ENCODE peak calls at places on chromosomes 6 and 20, in four cellular contexts. X, A, O and W are unnamed samples.

GRCh38 chr20:24953204-24953565 is 4.1 kb downstream of the CST7 start:
- DNase-seq in X (no peak), A (no peak), O (no peak), W (no peak)

GRCh38 chr6:19995575-19996257 is 158.5 kb downstream of the ID4 start:
- DNase-seq in X (no peak), A (no peak), O (no peak), W (no peak)

GRCh38 chr6:22412994-22413393 is 116.2 kb upstream of the PRL start:
- DNase-seq in X (no peak), A (no peak), O (no peak), W (no peak)

GRCh38 chr6:1629316-1629715 is 19.6 kb downstream of the FOXC1 start:
- DNase-seq in X (no peak), A (no peak), O (no peak), W (no peak)

GRCh38 chr20:16124911-16125776 is 448.1 kb downstream of the KIF16B start:
- DNase-seq in X (no peak), A (no peak), O (no peak), W (no peak)

GRCh38 chr6:139257821-139258398 is 33.9 kb downstream of the TXLNB start:
- DNase-seq in X (no peak), A (no peak), O (no peak), W (no peak)

GRCh38 chr6:110495949-110496348 is 19.5 kb upstream of the SLC22A16 start:
- DNase-seq in X (no peak), A (no peak), O (no peak), W (no peak)

GRCh38 chr6:53794720-53795253 is at the start of gene LRRC1:
- DNase-seq in X (peak), A (peak), O (peak), W (no peak)

GRCh38 chr6:99026135-99026534 is 78.4 kb upstream of the FBXL4 start:
- DNase-seq in X (no peak), A (no peak), O (no peak), W (no peak)

GRCh38 chr6:111724505-111724904 is 118.8 kb upstream of the TRAF3IP2 start:
- DNase-seq in X (no peak), A (no peak), O (no peak), W (no peak)

GRCh38 chr6:149015877-149016525 is 269.2 kb downstream of the UST start:
- DNase-seq in X (no peak), A (no peak), O (no peak), W (no peak)

GRCh38 chr6:159760602-159761057 is 1.2 kb upstream of the ACAT2 start:
- DNase-seq in X (no peak), A (no peak), O (peak), W (no peak)

GRCh38 chr6:105786890-105787655 is 299.1 kb upstream of the PRDM1 start:
- DNase-seq in X (no peak), A (no peak), O (no peak), W (no peak)

GRCh38 chr6:165848099-165848461 is 185.0 kb upstream of the PDE10A start:
- DNase-seq in X (no peak), A (no peak), O (no peak), W (no peak)

GRCh38 chr20:45782890-45783289 is 8.8 kb downstream of the WFDC3 start:
- DNase-seq in X (no peak), A (no peak), O (no peak), W (no peak)

GRCh38 chr6:39794231-39794630 is 2.1 kb downstream of the DAAM2 start:
- DNase-seq in X (no peak), A (no peak), O (no peak), W (no peak)

GRCh38 chr20:10111144-10111771 is 76.5 kb downstream of the ANKEF1 start:
- DNase-seq in X (no peak), A (no peak), O (no peak), W (no peak)

GRCh38 chr6:72149715-72150114 is 263.4 kb downstream of the RIMS1 start:
- DNase-seq in X (no peak), A (no peak), O (no peak), W (peak)

GRCh38 chr6:108082539-108082938 is 8.0 kb upstream of the OSTM1 start:
- DNase-seq in X (no peak), A (no peak), O (no peak), W (no peak)

GRCh38 chr6:160261991-160262718 is 3.5 kb upstream of the SLC22A2 start:
- DNase-seq in X (no peak), A (peak), O (no peak), W (no peak)

GRCh38 chr20:40816039-40816352 is 127.0 kb upstream of the MAFB start:
- DNase-seq in X (no peak), A (no peak), O (no peak), W (no peak)

GRCh38 chr6:137646506-137646905 is 152.3 kb upstream of the OLIG3 start:
- DNase-seq in X (no peak), A (no peak), O (no peak), W (no peak)

GRCh38 chr6:87747646-87748045 is 45.6 kb upstream of the AKIRIN2 start:
- DNase-seq in X (no peak), A (no peak), O (no peak), W (no peak)

GRCh38 chr6:129859524-129859923 is 1.6 kb downstream of the TMEM244 start:
- DNase-seq in X (no peak), A (no peak), O (no peak), W (no peak)

GRCh38 chr6:147033267-147033666 is 170.9 kb upstream of the STXBP5 start:
- DNase-seq in X (no peak), A (no peak), O (no peak), W (no peak)

GRCh38 chr6:1641391-1641790 is 31.7 kb downstream of the FOXC1 start:
- DNase-seq in X (no peak), A (no peak), O (no peak), W (peak)

GRCh38 chr6:22240025-22240424 is 56.8 kb downstream of the PRL start:
- DNase-seq in X (no peak), A (no peak), O (no peak), W (no peak)

GRCh38 chr20:63641146-63641791 is 12.0 kb downstream of the STMN3 start:
- DNase-seq in X (peak), A (no peak), O (peak), W (no peak)

GRCh38 chr6:28589234-28589951 is 63.7 kb downstream of the GPX5 start:
- DNase-seq in X (no peak), A (peak), O (peak), W (no peak)

GRCh38 chr6:12383448-12383847 is 93.3 kb downstream of the EDN1 start:
- DNase-seq in X (no peak), A (no peak), O (no peak), W (no peak)

GRCh38 chr20:56385130-56385529 is 6.9 kb downstream of the AURKA start:
- DNase-seq in X (no peak), A (no peak), O (no peak), W (no peak)
- H3K27ac ChIP-seq in X (no peak), A (peak), O (no peak), W (no peak)

GRCh38 chr6:36873115-36873514 is 1.5 kb downstream of the PPIL1 start:
- DNase-seq in X (no peak), A (no peak), O (no peak), W (no peak)
- H3K27ac ChIP-seq in X (no peak), A (no peak), O (no peak), W (peak)

GRCh38 chr20:50513169-50514034 is 3.2 kb downstream of the PTPN1 start:
- DNase-seq in X (no peak), A (no peak), O (no peak), W (no peak)

GRCh38 chr20:50509923-50510705 is at the start of gene PTPN1:
- DNase-seq in X (peak), A (peak), O (peak), W (peak)

GRCh38 chr20:50514035-50514337 is 3.8 kb downstream of the PTPN1 start:
- DNase-seq in X (no peak), A (no peak), O (no peak), W (no peak)

GRCh38 chr20:50510706-50511401 is 671 bp downstream of the PTPN1 start:
- DNase-seq in X (peak), A (no peak), O (no peak), W (no peak)

GRCh38 chr20:50512323-50512722 is 2.1 kb downstream of the PTPN1 start:
- DNase-seq in X (no peak), A (no peak), O (no peak), W (no peak)
- H3K27ac ChIP-seq in X (no peak), A (no peak), O (peak), W (peak)

DNA sequence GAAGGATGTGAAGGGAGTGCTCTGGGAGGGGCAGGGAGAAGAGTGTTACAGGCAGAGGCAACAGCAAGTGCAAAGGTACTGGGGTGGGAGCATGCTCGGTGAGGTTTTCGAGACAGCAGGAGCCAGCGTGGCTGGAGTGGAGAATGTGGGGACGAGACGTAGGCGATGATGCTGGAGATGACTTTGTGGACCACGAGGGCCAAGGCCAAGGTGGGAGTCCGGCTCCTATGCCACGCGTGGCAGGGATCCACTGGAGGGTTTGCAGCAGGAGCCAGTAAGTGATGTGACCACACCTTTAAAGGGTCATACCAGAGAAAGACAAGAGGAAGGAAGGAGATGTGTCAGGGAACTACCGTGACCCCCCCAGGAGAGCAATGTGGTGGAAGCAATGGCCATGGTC is 7.3 kb downstream of the PTGIS start:
- DNase-seq in X (no peak), A (no peak), O (no peak), W (no peak)
- H3K27ac ChIP-seq in X (no peak), A (no peak), O (no peak), W (no peak)

GRCh38 chr6:13419422-13419821 is 68.0 kb downstream of the GFOD1 start:
- DNase-seq in X (no peak), A (no peak), O (no peak), W (no peak)

GRCh38 chr6:13419826-13420225 is 67.6 kb downstream of the GFOD1 start:
- DNase-seq in X (no peak), A (no peak), O (no peak), W (no peak)

GRCh38 chr6:13417431-13417830 is 70.0 kb downstream of the GFOD1 start:
- DNase-seq in X (no peak), A (no peak), O (no peak), W (no peak)

GRCh38 chr6:13417954-13418353 is 69.4 kb downstream of the GFOD1 start:
- DNase-seq in X (no peak), A (no peak), O (no peak), W (no peak)

GRCh38 chr6:13418838-13419237 is 68.6 kb downstream of the GFOD1 start:
- DNase-seq in X (no peak), A (no peak), O (no peak), W (no peak)
- H3K27ac ChIP-seq in X (no peak), A (no peak), O (no peak), W (no peak)